ENCODE peak calls at places on chromosomes 7 and 10, in ten cellular contexts. One of them, this sample, is unnamed.

GRCh38 chr7:20240080-20240926 is 23.1 kb upstream of the MACC1 start:
- DNase-seq in brain microvascular endothelial cell: no peak
- DNase-seq in nephron progenitor cell: no peak
- DNase-seq in A549: no peak
- DNase-seq in T1000: no peak
- DNase-seq in CD4-positive, alpha-beta T cell: no peak
- DNase-seq in ELR: no peak
- DNase-seq in AG20443: no peak
- DNase-seq in activated naive CD8-positive, alpha-beta T cell treated with anti-CD3 and anti-CD28 coated beads for 36 hours: no peak
- DNase-seq in cardiac fibroblast: no peak
- DNase-seq in this sample: no peak

GRCh38 chr7:24748521-24748920 is 8.7 kb downstream of the GSDME start:
- DNase-seq in AG20443: no peak
- DNase-seq in T1000: no peak
- DNase-seq in nephron progenitor cell: no peak
- DNase-seq in brain microvascular endothelial cell: no peak
- DNase-seq in activated naive CD8-positive, alpha-beta T cell treated with anti-CD3 and anti-CD28 coated beads for 36 hours: no peak
- DNase-seq in A549: no peak
- DNase-seq in ELR: no peak
- DNase-seq in CD4-positive, alpha-beta T cell: no peak
- DNase-seq in cardiac fibroblast: no peak
- DNase-seq in this sample: no peak

GRCh38 chr10:84548869-84549268 is 220.5 kb downstream of the CCSER2 start:
- DNase-seq in ELR: no peak
- DNase-seq in T1000: no peak
- DNase-seq in cardiac fibroblast: no peak
- DNase-seq in A549: no peak
- DNase-seq in nephron progenitor cell: no peak
- DNase-seq in brain microvascular endothelial cell: no peak
- DNase-seq in activated naive CD8-positive, alpha-beta T cell treated with anti-CD3 and anti-CD28 coated beads for 36 hours: no peak
- DNase-seq in CD4-positive, alpha-beta T cell: no peak
- DNase-seq in AG20443: no peak
- DNase-seq in this sample: peak; percentile 26

GRCh38 chr7:36281945-36282727 is 107.5 kb upstream of the ANLN start:
- DNase-seq in ELR: peak; percentile 44
- DNase-seq in CD4-positive, alpha-beta T cell: no peak
- DNase-seq in activated naive CD8-positive, alpha-beta T cell treated with anti-CD3 and anti-CD28 coated beads for 36 hours: no peak
- DNase-seq in cardiac fibroblast: no peak
- DNase-seq in T1000: no peak
- DNase-seq in A549: no peak
- DNase-seq in nephron progenitor cell: no peak
- DNase-seq in AG20443: no peak
- DNase-seq in brain microvascular endothelial cell: peak; percentile 42
- DNase-seq in this sample: peak; percentile 47

GRCh38 chr7:68511281-68511680 is 1087.0 kb upstream of the AUTS2 start:
- DNase-seq in cardiac fibroblast: no peak
- DNase-seq in brain microvascular endothelial cell: no peak
- DNase-seq in T1000: no peak
- DNase-seq in ELR: no peak
- DNase-seq in nephron progenitor cell: no peak
- DNase-seq in A549: no peak
- DNase-seq in AG20443: no peak
- DNase-seq in activated naive CD8-positive, alpha-beta T cell treated with anti-CD3 and anti-CD28 coated beads for 36 hours: no peak
- DNase-seq in CD4-positive, alpha-beta T cell: no peak
- DNase-seq in this sample: no peak

GRCh38 chr7:76268376-76268775 is 34.1 kb upstream of the HSPB1 start:
- DNase-seq in A549: no peak
- DNase-seq in brain microvascular endothelial cell: no peak
- DNase-seq in AG20443: no peak
- DNase-seq in activated naive CD8-positive, alpha-beta T cell treated with anti-CD3 and anti-CD28 coated beads for 36 hours: no peak
- DNase-seq in cardiac fibroblast: no peak
- DNase-seq in T1000: no peak
- DNase-seq in CD4-positive, alpha-beta T cell: no peak
- DNase-seq in ELR: no peak
- DNase-seq in nephron progenitor cell: no peak
- DNase-seq in this sample: no peak

GRCh38 chr7:144736880-144737493 is 98.9 kb downstream of the TPK1 start:
- DNase-seq in activated naive CD8-positive, alpha-beta T cell treated with anti-CD3 and anti-CD28 coated beads for 36 hours: no peak
- DNase-seq in T1000: no peak
- DNase-seq in AG20443: no peak
- DNase-seq in ELR: no peak
- DNase-seq in CD4-positive, alpha-beta T cell: no peak
- DNase-seq in brain microvascular endothelial cell: no peak
- DNase-seq in A549: no peak
- DNase-seq in cardiac fibroblast: no peak
- DNase-seq in nephron progenitor cell: no peak
- DNase-seq in this sample: no peak

GRCh38 chr10:116718058-116718457 is 24.3 kb downstream of the HSPA12A start:
- DNase-seq in activated naive CD8-positive, alpha-beta T cell treated with anti-CD3 and anti-CD28 coated beads for 36 hours: no peak
- DNase-seq in AG20443: no peak
- DNase-seq in nephron progenitor cell: no peak
- DNase-seq in A549: no peak
- DNase-seq in ELR: no peak
- DNase-seq in CD4-positive, alpha-beta T cell: no peak
- DNase-seq in brain microvascular endothelial cell: no peak
- DNase-seq in T1000: no peak
- DNase-seq in cardiac fibroblast: no peak
- DNase-seq in this sample: no peak

GRCh38 chr7:149716007-149716931 is 57.1 kb downstream of the ZNF467 start:
- DNase-seq in ELR: no peak
- DNase-seq in nephron progenitor cell: no peak
- DNase-seq in A549: peak; percentile 41
- DNase-seq in T1000: no peak
- DNase-seq in brain microvascular endothelial cell: no peak
- DNase-seq in CD4-positive, alpha-beta T cell: no peak
- DNase-seq in AG20443: peak; percentile 39
- DNase-seq in activated naive CD8-positive, alpha-beta T cell treated with anti-CD3 and anti-CD28 coated beads for 36 hours: no peak
- DNase-seq in cardiac fibroblast: peak; percentile 19
- DNase-seq in this sample: peak; percentile 36

GRCh38 chr7:114574384-114574783 is 159.8 kb downstream of the FOXP2 start:
- DNase-seq in ELR: no peak
- DNase-seq in nephron progenitor cell: no peak
- DNase-seq in cardiac fibroblast: peak; percentile 75
- DNase-seq in activated naive CD8-positive, alpha-beta T cell treated with anti-CD3 and anti-CD28 coated beads for 36 hours: no peak
- DNase-seq in A549: no peak
- DNase-seq in CD4-positive, alpha-beta T cell: no peak
- DNase-seq in T1000: no peak
- DNase-seq in brain microvascular endothelial cell: no peak
- DNase-seq in AG20443: peak; percentile 8
- DNase-seq in this sample: peak; percentile 5

GRCh38 chr10:102917314-102917961 is 656 bp upstream of the CNNM2 start:
- DNase-seq in AG20443: peak; percentile 84
- DNase-seq in T1000: peak; percentile 52
- DNase-seq in A549: peak; percentile 74
- DNase-seq in nephron progenitor cell: peak; percentile 83
- DNase-seq in brain microvascular endothelial cell: peak; percentile 48
- DNase-seq in CD4-positive, alpha-beta T cell: peak; percentile 76
- DNase-seq in ELR: peak; percentile 81
- DNase-seq in cardiac fibroblast: peak; percentile 78
- DNase-seq in activated naive CD8-positive, alpha-beta T cell treated with anti-CD3 and anti-CD28 coated beads for 36 hours: peak; percentile 84
- DNase-seq in this sample: peak; percentile 75

GRCh38 chr10:29328988-29329387 is 40.1 kb downstream of the LYZL1 start:
- DNase-seq in AG20443: peak; percentile 94
- DNase-seq in brain microvascular endothelial cell: peak; percentile 20
- DNase-seq in T1000: no peak
- DNase-seq in nephron progenitor cell: no peak
- DNase-seq in A549: no peak
- DNase-seq in ELR: peak; percentile 25
- DNase-seq in cardiac fibroblast: peak; percentile 63
- DNase-seq in CD4-positive, alpha-beta T cell: no peak
- DNase-seq in activated naive CD8-positive, alpha-beta T cell treated with anti-CD3 and anti-CD28 coated beads for 36 hours: no peak
- DNase-seq in this sample: no peak

GRCh38 chr7:150735596-150736358 is 1.4 kb upstream of the GIMAP5 start:
- DNase-seq in cardiac fibroblast: no peak
- DNase-seq in CD4-positive, alpha-beta T cell: no peak
- DNase-seq in brain microvascular endothelial cell: no peak
- DNase-seq in A549: no peak
- DNase-seq in ELR: no peak
- DNase-seq in activated naive CD8-positive, alpha-beta T cell treated with anti-CD3 and anti-CD28 coated beads for 36 hours: no peak
- DNase-seq in nephron progenitor cell: no peak
- DNase-seq in AG20443: no peak
- DNase-seq in T1000: no peak
- DNase-seq in this sample: no peak

GRCh38 chr7:94003446-94004023 is 620 bp downstream of the BET1 start:
- DNase-seq in activated naive CD8-positive, alpha-beta T cell treated with anti-CD3 and anti-CD28 coated beads for 36 hours: peak; percentile 4
- DNase-seq in brain microvascular endothelial cell: no peak
- DNase-seq in cardiac fibroblast: peak; percentile 32
- DNase-seq in A549: no peak
- DNase-seq in CD4-positive, alpha-beta T cell: no peak
- DNase-seq in nephron progenitor cell: no peak
- DNase-seq in T1000: no peak
- DNase-seq in AG20443: peak; percentile 33
- DNase-seq in ELR: peak; percentile 31
- DNase-seq in this sample: peak; percentile 48

GRCh38 chr10:131094406-131095108 is 217.0 kb downstream of the TCERG1L start:
- DNase-seq in nephron progenitor cell: peak; percentile 30
- DNase-seq in A549: peak; percentile 11
- DNase-seq in AG20443: no peak
- DNase-seq in brain microvascular endothelial cell: no peak
- DNase-seq in T1000: no peak
- DNase-seq in cardiac fibroblast: no peak
- DNase-seq in ELR: no peak
- DNase-seq in activated naive CD8-positive, alpha-beta T cell treated with anti-CD3 and anti-CD28 coated beads for 36 hours: no peak
- DNase-seq in CD4-positive, alpha-beta T cell: no peak
- DNase-seq in this sample: no peak

GRCh38 chr7:7851991-7852390 is 116.6 kb upstream of the GLCCI1 start:
- DNase-seq in CD4-positive, alpha-beta T cell: no peak
- DNase-seq in AG20443: no peak
- DNase-seq in activated naive CD8-positive, alpha-beta T cell treated with anti-CD3 and anti-CD28 coated beads for 36 hours: no peak
- DNase-seq in cardiac fibroblast: no peak
- DNase-seq in nephron progenitor cell: no peak
- DNase-seq in ELR: no peak
- DNase-seq in A549: no peak
- DNase-seq in brain microvascular endothelial cell: no peak
- DNase-seq in T1000: no peak
- DNase-seq in this sample: no peak

GRCh38 chr10:86969421-86970041 is 1.2 kb downstream of the ADIRF start:
- DNase-seq in AG20443: peak; percentile 47
- DNase-seq in ELR: peak; percentile 90
- DNase-seq in nephron progenitor cell: no peak
- DNase-seq in brain microvascular endothelial cell: no peak
- DNase-seq in activated naive CD8-positive, alpha-beta T cell treated with anti-CD3 and anti-CD28 coated beads for 36 hours: no peak
- DNase-seq in T1000: peak; percentile 54
- DNase-seq in CD4-positive, alpha-beta T cell: no peak
- DNase-seq in A549: no peak
- DNase-seq in cardiac fibroblast: peak; percentile 38
- DNase-seq in this sample: no peak

GRCh38 chr7:37510043-37510634 is 61.5 kb upstream of the ELMO1 start:
- DNase-seq in A549: no peak
- DNase-seq in AG20443: no peak
- DNase-seq in CD4-positive, alpha-beta T cell: no peak
- DNase-seq in T1000: no peak
- DNase-seq in activated naive CD8-positive, alpha-beta T cell treated with anti-CD3 and anti-CD28 coated beads for 36 hours: no peak
- DNase-seq in ELR: peak; percentile 0
- DNase-seq in cardiac fibroblast: peak; percentile 11
- DNase-seq in nephron progenitor cell: no peak
- DNase-seq in brain microvascular endothelial cell: no peak
- DNase-seq in this sample: peak; percentile 28

GRCh38 chr7:143193880-143194279 is 10.7 kb downstream of the TAS2R39 start:
- DNase-seq in CD4-positive, alpha-beta T cell: no peak
- DNase-seq in activated naive CD8-positive, alpha-beta T cell treated with anti-CD3 and anti-CD28 coated beads for 36 hours: no peak
- DNase-seq in brain microvascular endothelial cell: no peak
- DNase-seq in A549: no peak
- DNase-seq in nephron progenitor cell: no peak
- DNase-seq in T1000: no peak
- DNase-seq in cardiac fibroblast: no peak
- DNase-seq in AG20443: no peak
- DNase-seq in ELR: no peak
- DNase-seq in this sample: no peak

GRCh38 chr7:141074162-141074989 is 512 bp downstream of the TMEM178B start:
- DNase-seq in T1000: no peak
- DNase-seq in ELR: no peak
- DNase-seq in brain microvascular endothelial cell: no peak
- DNase-seq in activated naive CD8-positive, alpha-beta T cell treated with anti-CD3 and anti-CD28 coated beads for 36 hours: peak; percentile 14
- DNase-seq in CD4-positive, alpha-beta T cell: no peak
- DNase-seq in cardiac fibroblast: no peak
- DNase-seq in AG20443: peak; percentile 40
- DNase-seq in nephron progenitor cell: peak; percentile 53
- DNase-seq in A549: peak; percentile 31
- DNase-seq in this sample: peak; percentile 53

GRCh38 chr7:77393261-77393660 is 22.9 kb downstream of the GSAP start:
- DNase-seq in nephron progenitor cell: no peak
- DNase-seq in AG20443: no peak
- DNase-seq in A549: peak; percentile 38
- DNase-seq in T1000: no peak
- DNase-seq in ELR: peak; percentile 85
- DNase-seq in cardiac fibroblast: no peak
- DNase-seq in activated naive CD8-positive, alpha-beta T cell treated with anti-CD3 and anti-CD28 coated beads for 36 hours: peak; percentile 65
- DNase-seq in CD4-positive, alpha-beta T cell: no peak
- DNase-seq in brain microvascular endothelial cell: no peak
- DNase-seq in this sample: no peak

GRCh38 chr10:70820976-70821750 is 5.4 kb downstream of the SGPL1 start:
- DNase-seq in activated naive CD8-positive, alpha-beta T cell treated with anti-CD3 and anti-CD28 coated beads for 36 hours: no peak
- DNase-seq in cardiac fibroblast: no peak
- DNase-seq in AG20443: no peak
- DNase-seq in nephron progenitor cell: no peak
- DNase-seq in T1000: no peak
- DNase-seq in brain microvascular endothelial cell: no peak
- DNase-seq in CD4-positive, alpha-beta T cell: no peak
- DNase-seq in ELR: no peak
- DNase-seq in A549: no peak
- DNase-seq in this sample: no peak